ENCODE peak calls at places on chromosome 16, in four cellular contexts. O, J, V and Z are unnamed samples.

GRCh38 chr16:17497648-17498047 is 26.9 kb upstream of the XYLT1 start:
- DNase-seq in O (no peak), J (no peak), V (no peak), Z (no peak)

GRCh38 chr16:53949716-53950410 is 245.9 kb downstream of the FTO start:
- DNase-seq in O (peak), J (no peak), V (no peak), Z (no peak)

GRCh38 chr16:85086347-85087291 is 25.7 kb downstream of the CIBAR2 start:
- DNase-seq in O (peak), J (peak), V (peak), Z (peak)

GRCh38 chr16:46746821-46747776 is 1.0 kb downstream of the MYLK3 start:
- DNase-seq in O (no peak), J (no peak), V (no peak), Z (no peak)

GRCh38 chr16:56930516-56931252 is 1.3 kb upstream of the HERPUD1 start:
- DNase-seq in O (no peak), J (no peak), V (peak), Z (peak)

GRCh38 chr16:85781685-85782370 is 17.5 kb downstream of the EMC8 start:
- DNase-seq in O (no peak), J (peak), V (no peak), Z (no peak)

GRCh38 chr16:15907863-15908478 is 19.6 kb upstream of the CEP20 start:
- DNase-seq in O (peak), J (no peak), V (peak), Z (no peak)

GRCh38 chr16:4052801-4053662 is 63.2 kb downstream of the ADCY9 start:
- DNase-seq in O (no peak), J (peak), V (no peak), Z (peak)

GRCh38 chr16:78695371-78695770 is 595.9 kb downstream of the WWOX start:
- DNase-seq in O (no peak), J (no peak), V (no peak), Z (no peak)

GRCh38 chr16:65658339-65659275 is 536.7 kb upstream of the CDH11 start:
- DNase-seq in O (no peak), J (no peak), V (no peak), Z (no peak)

GRCh38 chr16:50464325-50465290 is 83.6 kb upstream of the NKD1 start:
- DNase-seq in O (no peak), J (no peak), V (no peak), Z (peak)

GRCh38 chr16:11142951-11143740 is 112.9 kb downstream of the SOCS1 start:
- DNase-seq in O (no peak), J (no peak), V (no peak), Z (peak)

GRCh38 chr16:51542856-51543510 is 391.9 kb upstream of the SALL1 start:
- DNase-seq in O (no peak), J (no peak), V (peak), Z (peak)

GRCh38 chr16:87463722-87464690 is 28.8 kb downstream of the ZCCHC14 start:
- DNase-seq in O (peak), J (no peak), V (no peak), Z (no peak)

GRCh38 chr16:67543582-67543981 is 15.0 kb downstream of the RIPOR1 start:
- DNase-seq in O (no peak), J (no peak), V (no peak), Z (no peak)

GRCh38 chr16:89018605-89019158 is 41.7 kb upstream of the CBFA2T3 start:
- DNase-seq in O (no peak), J (no peak), V (no peak), Z (no peak)

GRCh38 chr16:23334950-23335349 is 32.8 kb downstream of the SCNN1B start:
- DNase-seq in O (no peak), J (no peak), V (no peak), Z (no peak)

GRCh38 chr16:67199011-67199807 is at the start of gene ELMO3:
- DNase-seq in O (no peak), J (no peak), V (peak), Z (peak)

GRCh38 chr16:81416749-81417148 is 27.9 kb upstream of the CMIP start:
- DNase-seq in O (no peak), J (no peak), V (no peak), Z (no peak)

GRCh38 chr16:11875721-11876120 is 24.4 kb upstream of the RSL1D1 start:
- DNase-seq in O (no peak), J (no peak), V (no peak), Z (no peak)